ENCODE peak calls at places on chromosomes 12 and 14, in nine cellular contexts. S is uterus, H is IMR-90, Y is right lobe of liver, R is astrocyte of the spinal cord, X is fibroblast of the aortic adventitia, F is dorsolateral prefrontal cortex, N is PC-3, G is left ventricle myocardium inferior. E is an unnamed sample.

GRCh38 chr14:76719664-76720063 is 41.6 kb upstream of the VASH1 start:
- DNase-seq in N (no peak), X (no peak), Y (no peak), G (no peak), F (no peak), S (no peak), H (no peak), R (no peak), E (no peak)

GRCh38 chr12:14545144-14546124 is 22.2 kb downstream of the PLBD1 start:
- DNase-seq in F (no peak), R (no peak), H (no peak), X (no peak), N (no peak), S (no peak), Y (no peak), G (no peak), E (no peak)

GRCh38 chr12:19908825-19909224 is 459.5 kb upstream of the PDE3A start:
- DNase-seq in H (no peak), S (no peak), N (no peak), Y (no peak), X (no peak), R (no peak), F (no peak), G (no peak), E (no peak)

GRCh38 chr12:121427556-121428055 is 27.7 kb downstream of the RNF34 start:
- DNase-seq in H (no peak), G (no peak), F (no peak), X (no peak), Y (no peak), N (no peak), R (no peak), S (no peak), E (no peak)

GRCh38 chr14:56413721-56414120 is 165.9 kb upstream of the TMEM260 start:
- DNase-seq in G (no peak), X (no peak), N (no peak), S (no peak), H (no peak), F (no peak), R (no peak), Y (no peak), E (no peak)

GRCh38 chr12:52198454-52199215 is 6.8 kb upstream of the KRT80 start:
- DNase-seq in F (no peak), S (no peak), G (no peak), Y (no peak), X (no peak), R (no peak), H (no peak), N (no peak), E (peak)

GRCh38 chr14:100761481-100761880 is 34.8 kb downstream of the DLK1 start:
- DNase-seq in G (no peak), X (peak), F (no peak), S (no peak), R (peak), N (peak), Y (no peak), H (peak), E (peak)

GRCh38 chr12:122486805-122487426 is 13.8 kb downstream of the ZCCHC8 start:
- DNase-seq in R (no peak), Y (no peak), H (no peak), S (no peak), F (no peak), N (peak), G (no peak), X (no peak), E (no peak)

GRCh38 chr12:92762773-92763172 is 60.0 kb downstream of the PLEKHG7 start:
- DNase-seq in F (no peak), R (no peak), X (no peak), S (no peak), H (no peak), N (no peak), Y (no peak), G (no peak), E (no peak)

GRCh38 chr14:35628989-35629388 is 95.0 kb downstream of the INSM2 start:
- DNase-seq in Y (no peak), G (no peak), X (no peak), F (no peak), R (no peak), H (peak), S (no peak), N (no peak), E (peak)

GRCh38 chr12:120820885-120821510 is 83.2 kb downstream of the SPPL3 start:
- DNase-seq in R (no peak), F (no peak), N (no peak), X (no peak), S (no peak), G (no peak), H (no peak), Y (no peak), E (no peak)

GRCh38 chr12:49979791-49980190 is 7.0 kb downstream of the AQP6 start:
- DNase-seq in S (no peak), X (no peak), Y (no peak), R (no peak), H (no peak), F (no peak), G (no peak), N (no peak), E (no peak)

GRCh38 chr14:94010625-94011024 is 13.5 kb downstream of the CCDC197 start:
- DNase-seq in S (no peak), N (no peak), G (no peak), Y (no peak), X (no peak), R (no peak), H (no peak), F (no peak), E (no peak)

GRCh38 chr14:22388669-22389625 is 200.1 kb downstream of the DAD1 start:
- DNase-seq in H (peak), G (no peak), R (peak), S (peak), F (peak), N (peak), Y (no peak), X (peak), E (peak)

GRCh38 chr12:17971850-17972249 is 118.1 kb downstream of the RERGL start:
- DNase-seq in Y (no peak), R (peak), N (peak), F (no peak), G (no peak), X (no peak), H (no peak), S (no peak), E (peak)

GRCh38 chr14:49467091-49467490 is 119.1 kb downstream of the RPS29 start:
- DNase-seq in N (no peak), H (no peak), S (no peak), R (no peak), Y (no peak), G (no peak), X (no peak), F (no peak), E (no peak)

GRCh38 chr12:77968021-77968420 is 137.3 kb downstream of the NAV3 start:
- DNase-seq in R (no peak), S (no peak), N (no peak), F (no peak), X (no peak), H (no peak), Y (no peak), G (no peak), E (no peak)

GRCh38 chr12:57128519-57129247 is 400 bp downstream of the LRP1 start:
- DNase-seq in H (no peak), R (no peak), Y (peak), X (no peak), S (no peak), N (no peak), F (no peak), G (no peak), E (no peak)
- H3K4me3 ChIP-seq in H (peak), R (peak), Y (peak), X (peak), S (peak), N (peak), F (peak), G (peak), E (peak)

DNA sequence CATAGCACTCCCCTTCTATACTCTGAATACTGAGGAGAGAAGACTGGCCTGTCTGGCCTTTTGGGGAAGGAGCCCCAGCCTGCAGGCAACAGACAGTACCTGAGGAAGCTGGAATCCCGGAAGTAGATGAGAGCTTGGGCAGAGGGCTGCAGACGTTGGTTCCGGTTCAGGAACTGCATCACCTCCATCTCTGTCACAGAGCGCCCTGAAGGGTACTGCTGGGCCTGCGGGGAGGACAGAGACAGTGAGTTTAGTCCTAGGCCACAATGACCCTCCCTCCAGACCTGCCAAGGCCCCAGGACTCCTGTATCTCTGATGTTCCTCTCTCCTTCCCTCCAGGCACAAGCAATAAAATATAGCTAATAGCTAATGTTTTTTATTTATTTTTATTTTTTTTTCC is 28.4 kb downstream of the TEP1 start:
- DNase-seq in X (no peak), Y (no peak), R (no peak), H (no peak), S (no peak), F (no peak), N (no peak), G (no peak), E (no peak)
- TF ChIP-seq CTCF in X (no peak), Y (no peak), R (no peak), H (no peak), S (no peak), F (no peak), N (no peak), G (no peak), E (no peak)

GRCh38 chr12:67339530-67339929 is 70.4 kb downstream of the CAND1 start:
- DNase-seq in S (no peak), X (no peak), F (no peak), Y (no peak), R (no peak), G (no peak), N (no peak), H (no peak), E (no peak)
- H3K4me3 ChIP-seq in S (no peak), X (no peak), F (no peak), Y (no peak), R (no peak), G (no peak), N (no peak), H (no peak), E (no peak)

GRCh38 chr12:5442251-5443006 is 10.5 kb downstream of the NTF3 start:
- DNase-seq in Y (no peak), G (no peak), F (no peak), S (no peak), N (peak), X (peak), H (peak), R (peak), E (peak)
- TF ChIP-seq CTCF in Y (peak), G (peak), F (peak), S (peak), N (peak), X (peak), H (peak), R (peak), E (peak)

DNA sequence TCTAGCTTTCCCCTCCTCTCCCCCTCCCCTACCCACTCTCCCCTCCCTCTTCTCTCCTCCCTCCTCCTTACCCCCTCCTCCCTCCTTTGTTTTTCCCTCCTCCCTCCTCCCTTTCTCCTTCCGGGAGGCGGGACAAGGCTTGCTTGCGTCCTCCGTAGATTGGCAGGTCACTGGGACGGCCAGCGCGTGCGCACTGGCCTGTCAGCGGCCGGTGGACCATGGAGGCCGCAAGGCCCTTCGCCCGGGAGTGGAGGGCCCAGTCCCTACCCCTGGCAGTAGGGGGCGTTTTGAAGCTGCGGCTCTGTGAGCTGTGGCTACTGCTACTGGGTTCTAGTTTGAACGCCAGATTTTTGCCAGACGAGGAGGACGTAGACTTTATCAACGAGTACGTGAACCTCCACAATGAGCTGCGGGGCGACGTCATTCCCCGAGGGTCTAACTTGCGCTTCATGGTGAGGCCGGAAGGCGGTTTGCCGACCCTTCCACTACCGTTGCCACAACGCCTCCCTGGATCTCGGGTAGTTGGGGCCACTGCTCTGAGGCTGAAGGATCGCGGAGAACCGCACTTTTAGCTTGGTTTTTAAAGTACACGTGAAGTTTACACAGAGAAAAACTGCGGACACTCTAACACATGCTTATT is at the start of gene GLIPR1L2:
- DNase-seq in H (peak), S (peak), N (peak), Y (peak), G (peak), X (peak), F (peak), R (peak), E (peak)
- H3K4me3 ChIP-seq in H (peak), S (peak), N (peak), Y (peak), G (peak), X (peak), F (peak), R (peak), E (peak)

GRCh38 chr12:103501447-103501846 is 5.7 kb upstream of the C12orf42 start:
- DNase-seq in N (no peak), H (no peak), S (no peak), X (no peak), G (no peak), R (no peak), Y (no peak), F (no peak), E (no peak)

GRCh38 chr12:103504606-103505005 is 8.8 kb upstream of the C12orf42 start:
- DNase-seq in H (no peak), Y (no peak), S (no peak), N (no peak), F (no peak), R (no peak), X (no peak), G (no peak), E (no peak)

GRCh38 chr12:103503546-103504480 is 8.0 kb upstream of the C12orf42 start:
- DNase-seq in X (no peak), G (no peak), N (no peak), S (no peak), H (no peak), Y (peak), R (no peak), F (no peak), E (no peak)

DNA sequence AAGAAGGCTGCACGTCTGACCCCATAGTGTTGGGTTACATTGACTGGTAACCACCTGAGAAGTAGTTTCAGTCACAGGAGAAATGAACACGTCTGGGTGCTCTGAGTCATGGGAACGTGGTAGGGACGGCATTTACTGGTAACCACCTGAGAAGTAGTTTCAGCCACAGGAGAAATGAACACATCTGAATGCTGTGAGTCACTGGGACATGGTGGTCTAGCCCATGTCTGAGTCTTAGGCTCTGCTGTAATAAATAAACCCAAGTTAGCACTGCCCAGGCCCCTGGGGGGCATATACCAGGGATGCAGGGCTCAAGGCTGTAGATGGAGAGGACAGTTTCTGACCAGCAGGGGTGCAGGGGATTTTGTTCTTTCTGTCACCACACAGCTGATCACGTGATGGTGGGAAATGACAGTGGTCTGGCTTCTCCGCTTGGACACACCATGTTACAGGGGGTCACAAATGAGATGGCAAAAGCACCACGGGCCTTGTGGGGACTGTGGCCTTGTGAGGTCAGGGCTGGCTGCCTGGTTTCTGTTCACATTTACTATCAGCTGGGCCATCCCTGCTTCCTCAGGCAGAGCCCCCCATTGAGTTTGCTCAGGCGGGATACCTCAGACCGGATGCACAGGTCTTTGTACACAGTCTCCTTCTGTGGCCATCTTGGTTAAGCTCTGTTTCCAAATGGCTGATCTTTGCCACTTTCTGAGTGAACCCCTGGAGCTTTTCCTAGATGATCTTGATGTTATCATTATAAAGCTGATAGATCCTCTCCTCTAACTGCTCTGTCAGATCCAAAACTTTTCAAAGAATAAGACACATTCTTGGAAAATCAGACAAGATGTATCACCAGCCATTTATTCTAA is 9.8 kb upstream of the C12orf42 start:
- DNase-seq in S (no peak), Y (no peak), F (no peak), N (peak), X (no peak), G (no peak), R (peak), H (no peak), E (no peak)
- TF ChIP-seq CTCF in S (no peak), Y (no peak), F (no peak), N (peak), X (no peak), G (no peak), R (no peak), H (no peak), E (no peak)

E was measured in cardiac fibroblast.